ENCODE peak calls at places on chromosomes 13 and 19, in eight cellular contexts. C is mesenchymal stem cell, X is progenitor cell of endocrine pancreas, U is tibial nerve, O is heart left ventricle, A is aorta, W is lower leg skin, Z is fibroblast of the aortic adventitia. V is an unnamed sample.

GRCh38 chr13:76886005-76886291 is 257 bp downstream of the KCTD12 start:
- DNase-seq in C (no peak), X (no peak), U (no peak), O (no peak), A (no peak), W (no peak), Z (no peak), V (no peak)

GRCh38 chr13:39876258-39876657 is 220.8 kb downstream of the COG6 start:
- DNase-seq in C (peak), X (no peak), U (no peak), O (no peak), A (no peak), W (no peak), Z (peak), V (no peak)

GRCh38 chr19:4109626-4109945 is 14.3 kb downstream of the MAP2K2 start:
- DNase-seq in C (no peak), X (no peak), U (no peak), O (no peak), A (no peak), W (no peak), Z (no peak), V (no peak)

GRCh38 chr13:108342369-108343289 is 73.1 kb downstream of the TNFSF13B start:
- DNase-seq in C (peak), X (no peak), U (no peak), O (no peak), A (no peak), W (no peak), Z (peak), V (peak)

GRCh38 chr13:110306340-110306959 is 507 bp downstream of the COL4A1 start:
- DNase-seq in C (peak), X (no peak), U (no peak), O (no peak), A (no peak), W (peak), Z (peak), V (no peak)

GRCh38 chr19:46610851-46611770 is 10.0 kb downstream of the CALM3 start:
- DNase-seq in C (no peak), X (no peak), U (no peak), O (peak), A (peak), W (peak), Z (peak), V (peak)

GRCh38 chr13:99911069-99911964 is 60.2 kb downstream of the ZIC5 start:
- DNase-seq in C (no peak), X (no peak), U (no peak), O (no peak), A (no peak), W (no peak), Z (no peak), V (no peak)

GRCh38 chr13:33751151-33751550 is 66.8 kb upstream of the RFC3 start:
- DNase-seq in C (peak), X (no peak), U (no peak), O (no peak), A (no peak), W (no peak), Z (peak), V (no peak)

GRCh38 chr19:12333162-12334159 is at the start of gene ZNF563:
- DNase-seq in C (peak), X (peak), U (peak), O (peak), A (peak), W (peak), Z (peak), V (peak)

GRCh38 chr19:15463865-15464371 is 426 bp downstream of the RASAL3 start:
- DNase-seq in C (no peak), X (no peak), U (no peak), O (no peak), A (peak), W (no peak), Z (no peak), V (peak)

GRCh38 chr13:54965881-54966280 is 1937.3 kb downstream of the OLFM4 start:
- DNase-seq in C (peak), X (no peak), U (no peak), O (no peak), A (no peak), W (no peak), Z (no peak), V (no peak)

GRCh38 chr19:403221-404036 is 5.5 kb downstream of the C2CD4C start:
- DNase-seq in C (no peak), X (no peak), U (no peak), O (no peak), A (peak), W (no peak), Z (no peak), V (no peak)

GRCh38 chr19:33143897-33144405 is 12.0 kb downstream of the WDR88 start:
- DNase-seq in C (peak), X (peak), U (peak), O (peak), A (peak), W (peak), Z (peak), V (peak)

GRCh38 chr19:43667524-43668405 is 2.2 kb downstream of the PLAUR start:
- DNase-seq in C (no peak), X (peak), U (no peak), O (peak), A (peak), W (peak), Z (no peak), V (no peak)

GRCh38 chr13:71879129-71879535 is 12.1 kb upstream of the DACH1 start:
- DNase-seq in C (peak), X (no peak), U (no peak), O (no peak), A (no peak), W (no peak), Z (no peak), V (peak)

GRCh38 chr13:110261166-110262081 is 45.5 kb downstream of the COL4A1 start:
- DNase-seq in C (peak), X (no peak), U (no peak), O (no peak), A (no peak), W (peak), Z (no peak), V (no peak)

GRCh38 chr13:112254900-112255299 is 121.3 kb upstream of the SPACA7 start:
- DNase-seq in C (no peak), X (no peak), U (no peak), O (no peak), A (no peak), W (peak), Z (no peak), V (no peak)

GRCh38 chr13:36417328-36417727 is 15.0 kb upstream of the CCNA1 start:
- DNase-seq in C (no peak), X (no peak), U (no peak), O (no peak), A (no peak), W (no peak), Z (no peak), V (no peak)

GRCh38 chr19:49844138-49844740 is 6.7 kb upstream of the PTOV1 start:
- DNase-seq in C (no peak), X (no peak), U (no peak), O (no peak), A (no peak), W (no peak), Z (no peak), V (no peak)

GRCh38 chr13:60881507-60881906 is 484.5 kb downstream of the TDRD3 start:
- DNase-seq in C (no peak), X (no peak), U (no peak), O (no peak), A (no peak), W (no peak), Z (no peak), V (no peak)

V was measured in Jurkat, Clone E6-1.